ENCODE peak calls at places on chromosomes 16 and 17, in seven cellular contexts. O is WTC11; M is colonic mucosa; U is RWPE1; Y is epithelial cell of proximal tubule; P is CD4-positive, alpha-beta T cell; D is spleen. L is an unnamed sample.

GRCh38 chr17:37299257-37299985 is 76.4 kb upstream of the C17orf78 start:
- DNase-seq in O (no peak), M (no peak), U (no peak), Y (no peak), P (no peak), D (no peak), L (no peak)

GRCh38 chr16:56888806-56889205 is 23.8 kb downstream of the SLC12A3 start:
- DNase-seq in O (no peak), M (no peak), U (no peak), Y (no peak), P (no peak), D (peak), L (no peak)

GRCh38 chr16:63018581-63019223 is 982.5 kb upstream of the CDH8 start:
- DNase-seq in O (no peak), M (no peak), U (no peak), Y (no peak), P (no peak), D (no peak), L (no peak)

GRCh38 chr16:88634141-88634993 is 4.0 kb upstream of the IL17C start:
- DNase-seq in O (peak), M (peak), U (peak), Y (no peak), P (no peak), D (peak), L (no peak)

GRCh38 chr17:4599505-4600281 is 15.4 kb downstream of the SMTNL2 start:
- DNase-seq in O (peak), M (peak), U (no peak), Y (no peak), P (no peak), D (no peak), L (no peak)

GRCh38 chr16:22053921-22054341 is 38.4 kb upstream of the VWA3A start:
- DNase-seq in O (no peak), M (no peak), U (no peak), Y (no peak), P (no peak), D (no peak), L (no peak)

GRCh38 chr16:8063151-8063550 is 527.2 kb downstream of the TMEM114 start:
- DNase-seq in O (no peak), M (no peak), U (no peak), Y (no peak), P (no peak), D (no peak), L (no peak)

GRCh38 chr17:45234641-45235040 is 13.0 kb downstream of the FMNL1 start:
- DNase-seq in O (peak), M (no peak), U (no peak), Y (no peak), P (peak), D (peak), L (no peak)

GRCh38 chr16:14289692-14290340 is 218.7 kb downstream of the MRTFB start:
- DNase-seq in O (peak), M (no peak), U (peak), Y (no peak), P (no peak), D (peak), L (no peak)

GRCh38 chr16:10688291-10688690 is 6.4 kb downstream of the TEKT5 start:
- DNase-seq in O (no peak), M (peak), U (no peak), Y (no peak), P (no peak), D (no peak), L (no peak)

GRCh38 chr17:80047176-80047575 is 10.7 kb downstream of the CCDC40 start:
- DNase-seq in O (no peak), M (no peak), U (no peak), Y (no peak), P (no peak), D (no peak), L (no peak)

GRCh38 chr17:52790359-52790955 is 631.9 kb upstream of the CA10 start:
- DNase-seq in O (no peak), M (no peak), U (no peak), Y (no peak), P (no peak), D (no peak), L (no peak)

GRCh38 chr17:50375858-50376538 is 3.0 kb downstream of the EME1 start:
- DNase-seq in O (no peak), M (peak), U (no peak), Y (no peak), P (no peak), D (no peak), L (no peak)

GRCh38 chr17:7256766-7257456 is 4.9 kb downstream of the ELP5 start:
- DNase-seq in O (no peak), M (no peak), U (no peak), Y (no peak), P (no peak), D (no peak), L (no peak)
- TF ChIP-seq CTCF in O (no peak), M (no peak), U (no peak), Y (no peak), P (no peak), D (no peak), L (no peak)

DNA sequence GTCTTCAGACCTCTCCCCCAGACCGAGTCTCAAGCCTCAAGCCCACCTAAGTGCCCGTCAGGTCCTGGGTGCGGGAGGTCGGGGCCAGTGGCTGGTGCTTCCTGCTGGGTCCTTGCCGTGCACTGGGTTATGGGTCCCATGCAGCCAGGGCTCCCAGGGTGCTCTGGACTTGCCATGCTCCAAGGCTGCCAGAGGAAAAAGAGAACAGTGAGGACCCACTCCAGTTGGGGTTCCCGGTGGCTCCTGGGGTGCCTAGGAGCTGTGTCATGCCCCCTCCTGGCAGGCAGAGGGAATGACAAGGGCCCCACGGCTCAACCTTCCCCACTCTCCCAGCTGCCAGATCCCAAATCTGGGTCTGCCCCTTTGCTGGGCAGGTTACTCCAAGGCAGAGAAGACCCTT is 3.8 kb downstream of the SNX20 start:
- DNase-seq in O (peak), M (no peak), U (no peak), Y (no peak), P (no peak), D (peak), L (peak)
- TF ChIP-seq CTCF in O (peak), M (peak), U (no peak), Y (peak), P (peak), D (peak), L (peak)

DNA sequence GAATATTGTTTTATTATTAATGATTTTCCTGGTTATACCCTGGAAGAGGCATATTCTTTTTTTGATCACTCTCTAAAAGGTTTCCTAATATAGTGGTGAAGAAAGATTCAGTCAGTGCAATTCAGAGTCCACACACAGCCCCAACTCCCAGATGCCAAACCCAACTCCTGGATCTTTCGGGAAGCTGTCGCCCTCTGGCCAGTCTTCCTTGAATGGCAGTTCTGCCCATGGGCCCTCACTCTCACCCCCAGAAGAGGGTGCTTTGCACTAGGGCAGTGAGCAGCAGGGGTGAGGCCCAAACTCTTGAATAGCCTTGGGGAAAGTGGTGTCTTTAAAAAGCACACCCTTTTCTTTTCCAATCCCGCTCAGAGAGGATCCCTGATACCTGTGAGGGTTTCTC is 11.0 kb downstream of the KRT32 start:
- DNase-seq in O (peak), M (no peak), U (no peak), Y (no peak), P (no peak), D (no peak), L (no peak)
- TF ChIP-seq CTCF in O (no peak), M (no peak), U (no peak), Y (peak), P (no peak), D (no peak), L (peak)

DNA sequence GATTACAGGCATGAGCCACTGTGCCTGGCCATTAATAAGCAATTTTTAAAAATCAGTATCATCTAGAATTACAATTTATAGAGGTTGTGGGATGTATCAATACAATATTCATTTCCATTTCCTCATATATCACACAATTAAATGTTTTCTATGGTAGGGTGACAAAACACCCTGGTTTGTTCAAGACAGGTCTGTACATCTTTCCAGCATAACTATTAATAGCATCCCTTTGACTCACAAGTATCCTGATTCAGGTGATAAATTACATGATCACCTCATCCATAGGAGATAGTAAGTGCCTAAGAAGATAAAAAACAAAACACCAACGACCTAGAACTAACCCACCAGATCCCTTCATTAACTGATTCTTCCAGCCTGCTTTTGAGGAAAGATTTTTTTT is 13.1 kb downstream of the COIL start:
- DNase-seq in O (no peak), M (no peak), U (no peak), Y (no peak), P (no peak), D (no peak), L (no peak)
- TF ChIP-seq CTCF in O (no peak), M (no peak), U (no peak), Y (no peak), P (no peak), D (no peak), L (no peak)

DNA sequence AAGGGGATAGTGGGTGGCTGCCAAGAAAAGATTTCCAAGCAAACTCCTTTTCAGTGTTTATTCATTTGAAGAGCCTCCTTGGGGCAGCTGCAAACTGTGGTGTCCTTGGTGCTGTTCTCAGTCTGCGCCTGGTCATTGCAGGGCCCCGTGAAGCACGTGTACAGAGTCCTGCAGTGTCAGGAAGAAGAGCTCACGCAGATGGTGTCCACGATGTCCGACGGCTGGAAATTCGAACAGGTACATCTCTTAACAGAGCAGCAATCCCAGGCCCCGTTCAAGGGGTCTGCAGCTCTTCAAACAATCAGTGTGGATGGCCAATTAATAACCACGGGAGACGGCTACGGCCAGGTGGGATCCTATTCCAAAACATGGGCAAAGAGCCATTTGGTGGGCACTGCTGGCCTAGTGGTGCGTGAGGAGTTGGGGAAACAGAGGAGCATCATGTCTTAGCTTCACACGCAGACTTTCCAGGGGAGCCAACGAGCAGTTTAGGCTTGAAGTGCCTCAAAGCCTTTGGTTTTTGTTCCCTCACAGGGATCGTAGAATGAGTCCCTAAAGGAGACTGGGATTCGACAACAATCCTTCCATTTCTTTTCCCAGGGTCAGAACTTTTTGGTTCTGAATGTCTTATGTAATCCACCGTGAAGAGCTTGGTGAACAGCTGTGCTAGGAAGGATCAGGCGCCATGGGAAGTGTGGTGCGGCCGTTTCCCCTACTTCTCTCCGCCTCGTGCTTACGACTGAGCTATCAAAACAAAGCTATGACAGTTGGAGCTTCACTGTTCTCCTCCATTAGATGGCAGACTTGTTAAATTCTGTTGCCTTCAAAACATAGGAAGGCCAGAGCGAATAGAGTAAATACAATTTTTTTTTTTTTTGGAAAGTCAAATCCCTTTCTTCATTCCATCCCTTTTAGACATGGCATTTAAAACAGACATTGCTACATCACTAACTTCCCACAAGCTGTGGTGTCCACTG is 12.6 kb downstream of the KCTD2 start:
- DNase-seq in O (no peak), M (no peak), U (no peak), Y (no peak), P (no peak), D (no peak), L (peak)
- TF ChIP-seq CTCF in O (no peak), M (no peak), U (peak), Y (peak), P (peak), D (peak), L (peak)

GRCh38 chr16:81879625-81880024 is 100.5 kb downstream of the PLCG2 start:
- DNase-seq in O (peak), M (no peak), U (no peak), Y (no peak), P (no peak), D (no peak), L (no peak)
- TF ChIP-seq CTCF in O (peak), M (no peak), U (no peak), Y (peak), P (no peak), D (peak), L (no peak)

GRCh38 chr17:9981344-9981915 is 76.4 kb upstream of the RCVRN start:
- DNase-seq in O (no peak), M (no peak), U (no peak), Y (no peak), P (no peak), D (no peak), L (no peak)

GRCh38 chr17:9985622-9986021 is 80.6 kb upstream of the RCVRN start:
- DNase-seq in O (no peak), M (no peak), U (no peak), Y (no peak), P (no peak), D (no peak), L (no peak)

GRCh38 chr17:9979463-9979995 is 74.5 kb upstream of the RCVRN start:
- DNase-seq in O (no peak), M (no peak), U (peak), Y (no peak), P (no peak), D (no peak), L (no peak)

GRCh38 chr17:9984768-9985167 is 79.7 kb upstream of the RCVRN start:
- DNase-seq in O (no peak), M (no peak), U (no peak), Y (no peak), P (no peak), D (no peak), L (no peak)

GRCh38 chr17:9982159-9982558 is 77.1 kb upstream of the RCVRN start:
- DNase-seq in O (peak), M (no peak), U (peak), Y (no peak), P (no peak), D (no peak), L (no peak)
- TF ChIP-seq CTCF in O (peak), M (peak), U (no peak), Y (peak), P (no peak), D (peak), L (peak)